ENCODE peak calls at places on chromosomes 11 and 22, in five cellular contexts. U is nucleus accumbens, Z is pancreas, M is NCI-H82, Y is fibroblast of mammary gland. V is an unnamed sample.

GRCh38 chr22:46596819-46597218 is 23.4 kb upstream of the GRAMD4 start:
- DNase-seq in U (no peak), Z (peak), M (peak), Y (no peak), V (peak)

GRCh38 chr22:45551310-45552016 is 48.8 kb downstream of the FBLN1 start:
- DNase-seq in U (no peak), Z (no peak), M (no peak), Y (peak), V (no peak)

GRCh38 chr11:20808328-20808727 is 138.9 kb downstream of the NELL1 start:
- DNase-seq in U (no peak), Z (no peak), M (no peak), Y (no peak), V (no peak)

GRCh38 chr11:66976048-66976467 is 954 bp downstream of the C11orf86 start:
- DNase-seq in U (no peak), Z (no peak), M (peak), Y (no peak), V (no peak)

GRCh38 chr22:25841775-25842174 is 99.8 kb downstream of the MYO18B start:
- DNase-seq in U (no peak), Z (no peak), M (no peak), Y (no peak), V (no peak)

GRCh38 chr22:19766506-19767426 is 6.2 kb downstream of the TBX1 start:
- DNase-seq in U (no peak), Z (peak), M (no peak), Y (no peak), V (no peak)

GRCh38 chr11:34653851-34654490 is 33.1 kb downstream of the EHF start:
- DNase-seq in U (no peak), Z (peak), M (no peak), Y (peak), V (no peak)

GRCh38 chr22:42766860-42767259 is 46.2 kb upstream of the A4GALT start:
- DNase-seq in U (no peak), Z (no peak), M (no peak), Y (no peak), V (no peak)

GRCh38 chr11:84993386-84993785 is 633.8 kb downstream of the DLG2 start:
- DNase-seq in U (no peak), Z (no peak), M (peak), Y (peak), V (no peak)

GRCh38 chr11:120273432-120273831 is 33.5 kb downstream of the POU2F3 start:
- DNase-seq in U (no peak), Z (no peak), M (no peak), Y (peak), V (no peak)

GRCh38 chr11:125513705-125514265 is 17.7 kb upstream of the FEZ1 start:
- DNase-seq in U (no peak), Z (no peak), M (peak), Y (no peak), V (no peak)

GRCh38 chr11:95505927-95506426 is 275.0 kb upstream of the SESN3 start:
- DNase-seq in U (no peak), Z (no peak), M (no peak), Y (peak), V (no peak)

GRCh38 chr22:23305321-23305910 is 125.1 kb downstream of the BCR start:
- DNase-seq in U (no peak), Z (no peak), M (no peak), Y (peak), V (no peak)

GRCh38 chr11:79594839-79595238 is 154.0 kb upstream of the TENM4 start:
- DNase-seq in U (no peak), Z (no peak), M (no peak), Y (no peak), V (no peak)

GRCh38 chr11:7532395-7532794 is 18.6 kb downstream of the PPFIBP2 start:
- DNase-seq in U (no peak), Z (no peak), M (peak), Y (no peak), V (no peak)

GRCh38 chr11:1918436-1919315 is 827 bp upstream of the TNNT3 start:
- DNase-seq in U (no peak), Z (peak), M (no peak), Y (no peak), V (no peak)

GRCh38 chr22:49972163-49973017 is 11.8 kb downstream of the PIM3 start:
- DNase-seq in U (no peak), Z (peak), M (no peak), Y (no peak), V (no peak)

GRCh38 chr22:30985561-30986208 is 16.6 kb downstream of the TUG1 start:
- DNase-seq in U (no peak), Z (no peak), M (no peak), Y (no peak), V (no peak)

GRCh38 chr22:44667829-44668189 is 34.2 kb upstream of the PRR5 start:
- DNase-seq in U (no peak), Z (no peak), M (no peak), Y (no peak), V (no peak)

GRCh38 chr22:37259540-37260029 is 15.5 kb upstream of the RAC2 start:
- DNase-seq in U (no peak), Z (no peak), M (peak), Y (peak), V (no peak)

GRCh38 chr11:120811731-120812130 is 212.2 kb upstream of the TBCEL start:
- DNase-seq in U (no peak), Z (no peak), M (no peak), Y (no peak), V (no peak)

GRCh38 chr11:19092342-19092741 is 24.6 kb upstream of the ZDHHC13 start:
- DNase-seq in U (no peak), Z (no peak), M (no peak), Y (no peak), V (no peak)

GRCh38 chr22:42993651-42994275 is 21.2 kb downstream of the PACSIN2 start:
- DNase-seq in U (no peak), Z (no peak), M (no peak), Y (peak), V (no peak)

GRCh38 chr11:120867988-120868387 is 155.9 kb upstream of the TBCEL start:
- DNase-seq in U (no peak), Z (no peak), M (no peak), Y (no peak), V (no peak)

GRCh38 chr22:21657361-21658118 is 8.3 kb upstream of the PPIL2 start:
- DNase-seq in U (peak), Z (peak), M (peak), Y (no peak), V (peak)

GRCh38 chr22:19635644-19636043 is 78.7 kb upstream of the SEPTIN5 start:
- DNase-seq in U (no peak), Z (no peak), M (no peak), Y (no peak), V (no peak)

GRCh38 chr11:60869451-60869825 is 2.1 kb downstream of the ZP1 start:
- DNase-seq in U (no peak), Z (no peak), M (no peak), Y (no peak), V (no peak)